ENCODE peak calls at places on chromosomes 13 and 19, in six cellular contexts. X is MCF 10A, E is A673, H is PC-9, V is mesothelial cell of epicardium, C is thyroid gland. Z is an unnamed sample.

GRCh38 chr13:33953203-33953602 is 135.3 kb downstream of the RFC3 start:
- DNase-seq in C (no peak), X (peak), H (no peak), V (no peak), E (no peak), Z (no peak)

GRCh38 chr13:50156140-50156539 is 140.9 kb downstream of the KCNRG start:
- DNase-seq in X (peak), H (no peak), E (no peak), C (no peak), V (no peak), Z (no peak)

GRCh38 chr13:74820809-74821208 is 661.2 kb downstream of the TBC1D4 start:
- DNase-seq in H (no peak), E (no peak), V (no peak), C (no peak), X (no peak), Z (no peak)

GRCh38 chr19:42683917-42684513 is 56.3 kb downstream of the PSG3 start:
- DNase-seq in X (peak), H (no peak), C (no peak), E (peak), V (no peak), Z (peak)

GRCh38 chr13:40664100-40665060 is 2.1 kb downstream of the FOXO1 start:
- DNase-seq in C (peak), V (peak), X (peak), H (peak), E (peak), Z (peak)

GRCh38 chr13:106376411-106377112 is 158.9 kb downstream of the EFNB2 start:
- DNase-seq in V (no peak), E (peak), X (peak), H (peak), C (no peak), Z (peak)

GRCh38 chr19:30664358-30665058 is 292.3 kb downstream of the ZNF536 start:
- DNase-seq in C (peak), X (no peak), E (peak), H (no peak), V (no peak), Z (no peak)

GRCh38 chr13:103542648-103543047 is 476.4 kb upstream of the SLC10A2 start:
- DNase-seq in V (no peak), E (no peak), C (no peak), H (no peak), X (no peak), Z (no peak)

GRCh38 chr13:101424381-101425155 is 8.3 kb upstream of the NALCN start:
- DNase-seq in X (no peak), H (no peak), V (no peak), E (no peak), C (no peak), Z (peak)

GRCh38 chr13:76928456-76928855 is 19.9 kb upstream of the ACOD1 start:
- DNase-seq in H (no peak), V (no peak), E (no peak), X (no peak), C (no peak), Z (no peak)

GRCh38 chr13:24040835-24041234 is 119.7 kb upstream of the SPATA13 start:
- DNase-seq in E (no peak), V (no peak), H (no peak), C (no peak), X (no peak), Z (no peak)

GRCh38 chr13:84607614-84608013 is 725.3 kb upstream of the SLITRK1 start:
- DNase-seq in X (peak), E (no peak), C (peak), H (no peak), V (no peak), Z (no peak)

GRCh38 chr13:112928958-112929777 is 39.8 kb upstream of the MCF2L start:
- DNase-seq in C (no peak), V (no peak), E (peak), X (peak), H (no peak), Z (peak)

GRCh38 chr13:65638572-65639168 is 1591.5 kb downstream of the PCDH9 start:
- DNase-seq in C (no peak), H (no peak), E (peak), V (no peak), X (peak), Z (no peak)

GRCh38 chr19:14835011-14835410 is at the start of the genes OR7A5 and OR7C1:
- DNase-seq in C (no peak), H (no peak), E (peak), V (no peak), X (peak), Z (no peak)

DNA sequence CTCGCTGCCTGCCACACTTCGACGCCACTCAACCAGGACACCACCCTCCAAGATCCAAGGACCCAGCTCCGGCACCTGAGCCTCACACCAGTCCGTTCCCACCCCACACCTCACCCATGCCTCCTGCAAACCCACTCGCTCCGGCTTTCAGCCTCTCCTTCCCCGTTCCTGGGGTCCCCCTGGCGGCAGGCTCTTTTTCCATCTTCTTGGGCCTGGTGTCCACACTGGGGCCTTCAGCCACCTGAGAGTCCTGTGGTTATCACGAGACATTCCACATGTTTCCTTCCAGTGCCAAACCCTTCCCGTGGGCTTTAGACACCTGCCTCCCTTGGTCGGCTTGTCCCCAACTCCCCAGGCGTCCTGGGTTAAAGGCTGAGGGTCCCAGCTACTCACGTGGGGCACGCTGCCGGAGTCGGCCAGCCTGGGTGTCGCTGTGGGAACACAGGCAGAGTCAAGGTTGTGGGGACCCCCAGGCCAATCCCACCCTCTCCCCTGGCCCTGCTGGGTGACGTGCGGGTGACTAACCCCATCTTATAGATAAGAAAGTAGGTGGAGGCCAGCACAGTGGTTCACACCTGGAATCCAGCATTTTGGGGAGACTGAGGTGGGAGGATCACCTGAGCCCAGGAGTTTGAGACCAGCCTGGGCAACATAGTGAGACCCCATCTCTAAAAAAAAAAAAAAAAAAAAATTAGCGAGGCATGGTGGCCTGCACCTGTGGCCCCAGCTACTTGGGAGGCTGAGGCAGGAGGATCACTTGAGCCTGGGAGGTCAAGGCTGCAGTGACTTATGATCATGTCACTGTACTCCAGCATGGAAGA is 2.0 kb downstream of the JSRP1 start:
- DNase-seq in H (no peak), X (no peak), V (peak), C (no peak), E (no peak), Z (no peak)
- TF ChIP-seq CTCF in H (no peak), X (no peak), V (peak), C (no peak), E (no peak), Z (no peak)

DNA sequence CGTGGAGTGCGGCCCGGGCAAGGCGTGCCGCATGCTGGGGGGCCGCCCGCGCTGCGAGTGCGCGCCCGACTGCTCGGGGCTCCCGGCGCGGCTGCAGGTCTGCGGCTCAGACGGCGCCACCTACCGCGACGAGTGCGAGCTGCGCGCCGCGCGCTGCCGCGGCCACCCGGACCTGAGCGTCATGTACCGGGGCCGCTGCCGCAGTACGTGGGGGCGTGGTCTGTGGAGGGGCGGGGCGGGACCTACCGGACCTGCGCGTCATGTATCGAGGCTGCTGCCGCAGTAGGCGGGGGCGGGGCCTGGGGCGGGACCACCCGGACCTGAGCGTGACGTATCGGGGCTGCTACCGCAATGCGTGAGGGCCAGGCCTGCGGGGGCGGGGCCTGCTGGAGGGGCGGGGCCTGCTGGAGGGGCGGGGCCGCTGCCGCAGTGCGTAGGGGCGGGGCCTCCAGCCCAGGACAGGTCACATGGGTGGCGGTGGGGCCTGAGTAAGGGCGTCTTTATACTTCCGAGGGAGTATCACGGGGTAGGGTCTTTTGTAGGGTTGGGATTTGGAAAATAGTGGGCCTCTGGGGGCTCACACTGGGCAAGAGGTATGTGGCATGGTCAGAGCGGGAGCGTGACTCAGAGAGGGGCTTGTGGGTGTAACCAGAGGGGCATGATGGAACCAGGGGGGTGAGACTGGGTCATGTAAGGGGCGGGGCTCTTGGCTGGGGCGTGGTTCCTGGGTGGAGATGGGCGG is 4.3 kb downstream of the FSTL3 start:
- DNase-seq in E (peak), H (peak), V (peak), C (peak), X (peak), Z (peak)
- TF ChIP-seq CTCF in E (peak), H (no peak), V (no peak), C (no peak), X (peak), Z (peak)

GRCh38 chr19:3218037-3218661 is 6.3 kb upstream of the CELF5 start:
- DNase-seq in H (no peak), E (no peak), C (no peak), X (no peak), V (no peak), Z (no peak)

GRCh38 chr19:3220576-3220975 is 3.9 kb upstream of the CELF5 start:
- DNase-seq in H (no peak), C (no peak), E (no peak), X (no peak), V (no peak), Z (no peak)

GRCh38 chr19:3213159-3213558 is 11.3 kb upstream of the CELF5 start:
- DNase-seq in E (no peak), X (no peak), C (no peak), H (no peak), V (no peak), Z (no peak)

GRCh38 chr19:3211191-3211590 is 13.3 kb upstream of the CELF5 start:
- DNase-seq in C (no peak), X (no peak), E (no peak), V (no peak), H (no peak), Z (no peak)

GRCh38 chr19:3216874-3217273 is 7.6 kb upstream of the CELF5 start:
- DNase-seq in H (no peak), V (no peak), C (no peak), X (no peak), E (no peak), Z (no peak)
- TF ChIP-seq CTCF in H (no peak), V (no peak), C (no peak), X (no peak), E (no peak), Z (no peak)

GRCh38 chr13:92535222-92536006 is 691.2 kb upstream of the GPC6 start:
- DNase-seq in E (no peak), V (no peak), X (no peak), H (no peak), C (no peak), Z (no peak)

DNA sequence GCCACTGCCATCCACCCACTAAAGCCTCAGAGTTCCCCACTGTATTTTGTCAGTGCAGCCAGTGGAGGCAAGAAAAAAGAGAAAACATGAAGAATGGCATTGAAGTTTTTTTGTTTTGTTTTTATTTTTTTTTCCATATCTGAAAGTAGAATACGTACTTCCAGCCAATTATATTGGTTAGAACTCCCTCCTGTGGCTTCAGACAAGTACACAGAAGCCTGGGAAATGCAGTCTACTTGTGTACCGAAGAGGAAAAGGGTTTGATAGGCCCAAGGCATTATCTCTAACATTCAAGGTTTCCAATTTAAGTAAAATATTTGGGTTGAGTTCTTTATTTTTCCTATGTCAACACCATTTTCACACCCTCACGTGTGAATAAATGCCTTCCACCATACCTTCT is 696.2 kb upstream of the GPC6 start:
- DNase-seq in X (no peak), H (no peak), C (no peak), V (no peak), E (no peak), Z (no peak)
- TF ChIP-seq CTCF in X (peak), H (no peak), C (no peak), V (no peak), E (no peak), Z (no peak)